ENCODE peak calls at places on chromosomes 1 and 21, in ten cellular contexts. F, K, M, A, V, Z, Y, S, J and H are unnamed samples.

GRCh38 chr1:234676103-234676594 is 66.2 kb upstream of the IRF2BP2 start:
- DNase-seq in A (peak; percentile 88), V (no peak), J (peak; percentile 82), Z (peak; percentile 79), M (peak; percentile 88), K (peak; percentile 89), Y (peak; percentile 74), F (peak; percentile 88), S (peak; percentile 94), H (peak; percentile 72)

GRCh38 chr1:109167114-109167513 is 46.6 kb upstream of the SARS1 start:
- DNase-seq in J (no peak), M (no peak), Z (no peak), V (no peak), F (no peak), Y (no peak), K (no peak), S (no peak), A (no peak), H (no peak)

GRCh38 chr1:184929711-184930202 is 44.6 kb downstream of the NIBAN1 start:
- DNase-seq in J (no peak), V (no peak), Z (no peak), S (no peak), F (no peak), K (no peak), Y (no peak), A (no peak), M (no peak), H (no peak)

GRCh38 chr1:19337289-19337688 is 25.2 kb downstream of the SLC66A1 start:
- DNase-seq in A (no peak), Y (peak; percentile 21), Z (no peak), J (no peak), S (no peak), M (no peak), V (peak; percentile 18), K (no peak), F (no peak), H (no peak)

GRCh38 chr1:42977653-42978052 is 19.0 kb upstream of the SLC2A1 start:
- DNase-seq in M (no peak), K (no peak), S (no peak), Y (no peak), F (no peak), V (no peak), J (no peak), Z (no peak), A (no peak), H (no peak)

GRCh38 chr1:70143052-70143659 is 62.2 kb downstream of the LRRC40 start:
- DNase-seq in M (no peak), F (no peak), A (no peak), K (no peak), V (no peak), Y (peak; percentile 75), S (no peak), J (no peak), Z (no peak), H (no peak)

GRCh38 chr1:93614550-93615200 is 67.0 kb downstream of the BCAR3 start:
- DNase-seq in Z (no peak), Y (no peak), V (no peak), J (peak; percentile 70), S (no peak), F (no peak), A (no peak), K (no peak), M (no peak), H (no peak)

GRCh38 chr1:29677028-29678024 is 441.0 kb downstream of the PTPRU start:
- DNase-seq in Y (no peak), Z (no peak), M (no peak), V (no peak), K (peak; percentile 37), S (no peak), F (no peak), A (no peak), J (no peak), H (peak; percentile 28)

GRCh38 chr1:91400133-91400725 is 4.4 kb downstream of the HFM1 start:
- DNase-seq in S (no peak), Y (no peak), Z (no peak), J (no peak), M (no peak), K (no peak), A (no peak), F (no peak), V (no peak), H (no peak)
- TF ChIP-seq POLR2A in S (no peak), Y (no peak), Z (no peak), J (no peak), M (no peak), K (no peak), A (no peak), F (no peak), V (no peak), H (no peak)

DNA sequence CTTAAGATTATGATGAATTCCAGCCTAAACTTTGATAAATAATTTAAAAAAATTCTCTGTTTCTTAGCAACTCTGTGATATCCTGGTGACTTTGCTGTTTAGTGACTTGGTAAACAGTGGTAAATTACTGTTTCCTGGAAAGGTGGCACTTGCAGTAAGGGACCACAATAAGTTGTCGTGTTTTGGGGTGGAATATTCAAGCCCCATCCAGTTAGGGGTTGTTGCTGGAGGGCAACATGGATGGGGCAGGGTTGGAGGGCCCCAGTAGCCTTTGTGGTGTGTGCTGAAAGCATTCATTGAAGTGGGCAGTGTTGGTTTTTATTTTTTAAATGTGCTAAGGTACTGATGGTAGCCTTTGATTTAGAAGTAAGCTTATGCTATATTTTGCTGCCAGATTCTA is 30.3 kb downstream of the PRDM2 start:
- DNase-seq in S (no peak), K (no peak), V (no peak), F (no peak), Y (no peak), M (no peak), Z (no peak), A (no peak), J (no peak), H (no peak)
- H3K4me3 ChIP-seq in S (no peak overlapping the region), K (no peak overlapping the region), V (no peak overlapping the region), F (peak overlapping the region; percentile 53), Y (no peak overlapping the region), M (no peak overlapping the region), Z (no peak overlapping the region), A (no peak overlapping the region), J (no peak overlapping the region), H (no peak overlapping the region)

GRCh38 chr1:44648514-44649250 is 25.6 kb downstream of the TMEM53 start:
- DNase-seq in J (no peak), S (no peak), M (no peak), Z (peak; percentile 17), K (no peak), Y (no peak), A (no peak), F (no peak), V (no peak), H (peak; percentile 76)
- H3K27ac ChIP-seq in J (no peak overlapping the region), S (no peak overlapping the region), M (no peak overlapping the region), Z (no peak overlapping the region), K (no peak overlapping the region), Y (no peak overlapping the region), A (no peak overlapping the region), F (no peak overlapping the region), V (no peak overlapping the region), H (peak overlapping the region; percentile 80)

DNA sequence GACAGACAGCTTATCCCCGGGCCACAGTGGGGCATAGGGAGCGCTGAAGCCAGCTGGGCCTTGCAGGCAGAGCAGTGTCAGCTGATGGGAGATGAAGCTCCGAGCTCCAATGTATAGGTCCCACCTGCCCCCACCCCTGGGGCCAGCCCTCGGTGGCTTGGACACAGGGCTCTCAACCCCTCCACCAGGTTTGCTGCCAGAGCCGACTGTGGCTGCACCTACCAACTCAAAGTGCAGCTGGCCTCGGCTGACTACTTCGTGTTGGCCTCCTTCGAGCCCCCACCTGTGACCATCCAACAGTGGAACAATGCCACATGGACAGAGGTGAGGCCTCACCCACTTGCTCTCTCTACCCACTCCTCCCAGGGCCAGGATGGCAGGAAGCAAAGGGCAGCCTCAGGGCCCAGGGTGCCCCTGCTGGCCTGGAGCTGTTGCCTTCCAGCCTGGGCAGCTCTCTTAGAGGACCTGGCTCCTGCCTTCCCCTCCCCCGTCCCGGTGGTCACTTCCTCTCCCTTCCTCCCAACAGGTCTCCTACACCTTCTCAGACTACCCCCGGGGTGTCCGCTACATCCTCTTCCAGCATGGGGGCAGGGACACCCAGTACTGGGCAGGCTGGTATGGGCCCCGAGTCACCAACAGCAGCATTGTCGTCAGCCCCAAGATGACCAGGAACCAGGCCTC is 7.7 kb downstream of the MAD2L2 start:
- DNase-seq in Z (no peak), Y (no peak), J (no peak), V (no peak), M (no peak), F (no peak), S (no peak), A (no peak), K (no peak), H (no peak)
- TF ChIP-seq POLR2A in Z (no peak), Y (no peak), J (no peak), V (no peak), M (no peak), F (no peak), S (no peak), A (no peak), K (no peak), H (no peak)

DNA sequence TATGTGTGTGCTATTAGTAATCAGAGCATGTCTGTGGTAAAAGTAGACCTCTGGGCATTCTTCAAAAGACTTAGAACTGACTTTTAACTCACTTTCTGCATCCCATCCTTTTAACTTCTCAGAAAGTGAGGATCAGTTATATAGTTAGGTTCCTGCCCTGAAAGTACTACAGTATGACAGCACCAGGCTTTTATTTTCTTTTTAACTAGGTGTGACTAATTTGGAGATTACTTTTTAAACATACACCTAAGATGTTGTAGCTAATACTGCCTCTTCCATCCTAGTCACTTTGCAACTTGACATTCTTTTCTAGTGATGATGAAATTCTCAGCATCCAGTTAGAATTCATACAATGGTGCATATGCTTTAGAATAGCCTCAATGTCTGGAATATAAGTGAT is 24.6 kb downstream of the RUNX1 start:
- DNase-seq in Z (no peak), J (no peak), M (no peak), V (no peak), A (no peak), K (no peak), Y (no peak), F (no peak), S (no peak), H (no peak)
- H3K4me3 ChIP-seq in Z (no peak overlapping the region), J (no peak overlapping the region), M (no peak overlapping the region), V (no peak overlapping the region), A (no peak overlapping the region), K (no peak overlapping the region), Y (no peak overlapping the region), F (no peak overlapping the region), S (no peak overlapping the region), H (no peak overlapping the region)

DNA sequence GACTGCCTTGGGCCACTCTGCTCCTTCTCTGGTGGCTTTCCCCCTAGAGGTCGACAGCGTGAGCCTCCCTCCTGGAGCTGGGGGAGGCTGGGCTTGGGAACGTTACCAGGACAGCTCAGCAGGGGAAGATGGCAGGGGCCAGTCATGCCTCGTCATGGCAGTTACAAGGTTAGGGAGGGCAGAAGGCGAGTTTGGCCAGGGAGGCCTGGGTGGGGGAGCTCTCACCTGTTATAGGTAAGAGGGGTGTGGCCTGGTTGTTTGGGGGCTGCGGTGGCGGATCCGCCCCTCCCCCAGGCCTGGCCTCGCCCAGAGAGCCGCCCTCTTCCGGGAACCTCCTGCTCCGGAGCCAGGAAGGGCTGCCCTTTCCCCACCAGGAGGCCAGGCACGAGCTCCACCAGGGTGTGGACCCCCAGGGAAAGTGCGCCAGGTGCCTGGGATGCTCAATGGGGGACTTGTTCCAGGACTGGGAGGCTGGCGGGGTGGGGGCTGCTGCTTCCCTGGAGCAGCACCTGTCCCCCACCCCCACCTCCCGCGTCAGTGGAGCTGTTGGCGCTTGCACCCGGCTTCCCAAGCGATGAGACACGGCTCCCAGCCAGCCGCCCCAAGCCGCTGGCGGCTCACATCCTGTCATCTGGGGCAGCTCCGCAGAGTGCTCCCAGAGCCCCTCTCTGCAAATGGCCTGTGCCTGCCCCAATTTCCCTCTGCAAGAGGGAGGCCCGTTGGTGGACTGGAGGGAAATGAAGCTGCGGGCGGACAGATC is 23.6 kb upstream of the PKP1 start:
- DNase-seq in V (no peak), K (peak; percentile 80), F (peak; percentile 72), J (no peak), Y (peak; percentile 43), S (no peak), A (no peak), Z (peak; percentile 58), M (no peak), H (no peak)
- H3K27ac ChIP-seq in V (peak overlapping the region; percentile 68), K (peak overlapping the region; percentile 75), F (no peak overlapping the region), J (no peak overlapping the region), Y (no peak overlapping the region), S (no peak overlapping the region), A (no peak overlapping the region), Z (no peak overlapping the region), M (no peak overlapping the region), H (peak overlapping the region; percentile 19)